ENCODE peak calls at places on chromosome 9, in four cellular contexts. U is WTC11, K is HepG2, L is SK-N-SH. M is an unnamed sample.

GRCh38 chr9:94016744-94017143 is 61.6 kb upstream of the BARX1 start:
- DNase-seq in K (no peak), U (no peak), L (no peak), M (no peak)

GRCh38 chr9:105142406-105143092 is 101.9 kb upstream of the SLC44A1 start:
- DNase-seq in U (no peak), L (no peak), K (no peak), M (no peak)

GRCh38 chr9:131668439-131669233 is 71.2 kb downstream of the RAPGEF1 start:
- DNase-seq in K (peak), U (no peak), L (peak), M (no peak)

GRCh38 chr9:93261281-93261680 is 77.3 kb downstream of the WNK2 start:
- DNase-seq in K (no peak), U (no peak), L (peak), M (no peak)

GRCh38 chr9:134040176-134040565 is 14.9 kb downstream of the BRD3OS start:
- DNase-seq in U (no peak), K (no peak), L (no peak), M (no peak)

GRCh38 chr9:86183225-86183808 is 76.1 kb downstream of the C9orf153 start:
- DNase-seq in U (no peak), L (no peak), K (peak), M (no peak)

GRCh38 chr9:70413427-70413797 is 1.0 kb downstream of the KLF9 start:
- DNase-seq in L (peak), U (peak), K (no peak), M (peak)

GRCh38 chr9:121770415-121771273 is 119.2 kb downstream of the DAB2IP start:
- DNase-seq in U (no peak), L (no peak), K (no peak), M (no peak)

GRCh38 chr9:93708987-93709302 is 132.6 kb downstream of the PHF2 start:
- DNase-seq in U (no peak), L (no peak), K (no peak), M (no peak)

GRCh38 chr9:131622536-131622935 is 77.2 kb downstream of the PRRT1B start:
- DNase-seq in L (no peak), K (no peak), U (no peak), M (no peak)

GRCh38 chr9:106745457-106745856 is 117.5 kb upstream of the ZNF462 start:
- DNase-seq in K (no peak), L (no peak), U (no peak), M (no peak)

GRCh38 chr9:86893811-86894490 is 53.4 kb downstream of the GAS1 start:
- DNase-seq in K (no peak), L (no peak), U (peak), M (no peak)

GRCh38 chr9:69034071-69034470 is 1.5 kb upstream of the FXN start:
- DNase-seq in L (no peak), U (no peak), K (no peak), M (no peak)

GRCh38 chr9:101468116-101468515 is 32.5 kb upstream of the ALDOB start:
- DNase-seq in U (no peak), K (no peak), L (no peak), M (no peak)
- TF ChIP-seq FOXJ3 in U (no peak), K (no peak), L (no peak), M (no peak)

GRCh38 chr9:128689820-128690683 is 1.0 kb downstream of the SET start:
- DNase-seq in U (peak), K (no peak), L (peak), M (peak)
- TF ChIP-seq FOXJ3 in U (no peak), K (no peak), L (no peak), M (no peak)

GRCh38 chr9:33418090-33418489 is 15.7 kb upstream of the AQP7 start:
- DNase-seq in L (no peak), U (no peak), K (no peak), M (no peak)
- TF ChIP-seq FOXJ3 in L (no peak), U (no peak), K (no peak), M (no peak)

GRCh38 chr9:72292874-72293607 is 72.0 kb downstream of the ZFAND5 start:
- DNase-seq in K (no peak), U (no peak), L (no peak), M (peak)

GRCh38 chr9:72297516-72297915 is 67.5 kb downstream of the ZFAND5 start:
- DNase-seq in K (no peak), L (no peak), U (no peak), M (no peak)

GRCh38 chr9:72292184-72292787 is 72.7 kb downstream of the ZFAND5 start:
- DNase-seq in L (peak), K (peak), U (no peak), M (no peak)

GRCh38 chr9:72299017-72299603 is 65.9 kb downstream of the ZFAND5 start:
- DNase-seq in U (no peak), K (no peak), L (no peak), M (no peak)

GRCh38 chr9:72294952-72295351 is 70.1 kb downstream of the ZFAND5 start:
- DNase-seq in L (no peak), K (peak), U (no peak), M (no peak)
- TF ChIP-seq FOXJ3 in L (no peak), K (no peak), U (no peak), M (no peak)

DNA sequence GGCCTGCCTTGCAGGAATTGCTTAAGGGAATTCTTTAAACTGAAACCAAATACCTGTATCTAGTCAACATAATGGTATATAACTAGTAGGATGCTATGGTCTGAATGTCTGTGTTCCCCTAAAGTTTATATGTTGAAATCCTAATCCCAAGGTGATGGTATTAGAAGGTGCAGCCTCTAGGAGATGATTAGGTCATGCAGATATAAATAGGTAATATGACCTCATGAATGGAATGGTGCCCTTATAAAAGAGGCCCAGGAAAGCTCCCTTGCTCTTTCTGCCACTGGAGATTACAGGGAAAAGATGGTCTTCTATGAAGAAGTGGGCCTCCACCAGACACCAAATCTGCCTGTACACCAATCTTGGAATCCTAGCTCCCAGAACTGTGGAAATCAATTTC is 7.4 kb upstream of the KIAA1958 start:
- DNase-seq in K (no peak), L (no peak), U (no peak), M (no peak)
- TF ChIP-seq FOXJ3 in K (no peak), L (no peak), U (no peak), M (no peak)

DNA sequence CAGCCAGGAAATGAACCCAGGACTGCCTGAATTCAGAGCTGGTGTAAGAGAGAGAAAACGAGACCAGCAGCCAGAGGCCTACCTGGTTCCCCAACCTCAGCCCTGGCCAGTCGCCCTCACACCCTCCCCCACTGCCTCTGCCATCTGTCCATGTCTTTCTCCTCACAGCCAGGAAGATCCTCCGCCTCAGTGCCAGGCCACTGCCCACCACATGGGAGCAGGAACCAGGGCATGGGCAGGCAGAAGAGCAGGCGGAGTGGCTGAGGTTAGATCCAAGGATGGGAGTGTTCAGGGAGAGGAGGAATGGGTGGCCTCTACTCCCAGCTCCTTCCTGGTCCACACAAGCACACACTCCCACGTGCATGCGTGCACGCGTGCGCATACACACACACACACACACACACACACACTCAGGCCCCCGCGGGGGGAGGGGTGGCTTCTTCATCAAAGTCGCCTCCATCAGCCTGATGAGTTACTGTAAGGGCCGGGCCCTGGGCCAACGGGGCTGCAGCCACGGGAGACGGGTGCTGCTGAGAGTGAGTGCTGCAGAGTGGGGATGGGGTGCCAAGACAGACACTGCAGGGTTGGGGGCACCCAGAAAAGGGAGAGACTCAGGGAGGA is 18.2 kb downstream of the CNTFR start:
- DNase-seq in U (no peak), K (no peak), L (peak), M (no peak)
- TF ChIP-seq FOXJ3 in U (no peak), K (no peak), L (peak), M (no peak)

GRCh38 chr9:99305820-99306811 is 84.0 kb downstream of the SEC61B start:
- DNase-seq in U (no peak), K (no peak), L (no peak), M (no peak)
- TF ChIP-seq FOXJ3 in U (no peak), K (no peak), L (no peak), M (no peak)

GRCh38 chr9:35763181-35763580 is 9.1 kb upstream of the MSMP start:
- DNase-seq in U (no peak), K (no peak), L (no peak), M (no peak)

GRCh38 chr9:35759795-35760194 is 5.7 kb upstream of the MSMP start:
- DNase-seq in U (no peak), L (no peak), K (no peak), M (no peak)

GRCh38 chr9:35757527-35758275 is 3.6 kb upstream of the MSMP start:
- DNase-seq in L (peak), K (peak), U (no peak), M (no peak)

GRCh38 chr9:35758475-35759050 is 4.5 kb upstream of the MSMP start:
- DNase-seq in L (no peak), K (no peak), U (no peak), M (no peak)

DNA sequence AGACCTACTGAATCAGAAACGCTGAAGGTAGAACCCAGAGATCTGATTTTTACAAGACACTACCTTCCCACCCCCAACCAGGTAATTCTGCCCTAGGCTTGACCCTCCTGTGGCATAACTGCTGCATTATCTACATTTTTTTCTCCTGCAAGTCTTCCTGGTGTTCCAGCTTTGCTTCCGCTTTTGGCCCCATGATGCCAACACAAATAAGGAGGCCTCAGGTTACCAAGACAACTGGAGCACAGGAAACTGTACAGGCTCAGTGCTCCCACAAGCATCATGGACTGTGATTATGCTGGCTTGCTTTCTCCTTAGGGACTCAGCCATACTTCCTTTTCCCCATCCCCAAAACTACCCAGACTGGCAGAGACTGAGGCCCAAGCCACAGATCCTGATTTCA is 6.6 kb upstream of the MSMP start:
- DNase-seq in K (no peak), L (no peak), U (no peak), M (no peak)
- TF ChIP-seq FOXJ3 in K (no peak), L (no peak), U (no peak), M (no peak)